ENCODE peak calls at places on chromosomes 7 and 10, in seven cellular contexts. One of them, this sample, is unnamed.

GRCh38 chr7:148987751-148988512 is 40.4 kb downstream of the PDIA4 start:
- DNase-seq in AG10803: no peak
- DNase-seq in endothelial cell: no peak
- DNase-seq in HFF-Myc: no peak
- DNase-seq in CD4-positive, alpha-beta T cell: no peak
- DNase-seq in mesothelial cell of epicardium: no peak
- DNase-seq in tibial artery: peak
- DNase-seq in this sample: peak

GRCh38 chr7:83842894-83843293 is 194.0 kb upstream of the SEMA3E start:
- DNase-seq in AG10803: no peak
- DNase-seq in endothelial cell: no peak
- DNase-seq in HFF-Myc: no peak
- DNase-seq in CD4-positive, alpha-beta T cell: no peak
- DNase-seq in mesothelial cell of epicardium: no peak
- DNase-seq in tibial artery: no peak
- DNase-seq in this sample: no peak

GRCh38 chr10:12348870-12349627 is at the start of gene CAMK1D:
- DNase-seq in AG10803: peak
- DNase-seq in endothelial cell: peak
- DNase-seq in HFF-Myc: no peak
- DNase-seq in CD4-positive, alpha-beta T cell: peak
- DNase-seq in mesothelial cell of epicardium: peak
- DNase-seq in tibial artery: peak
- DNase-seq in this sample: peak

GRCh38 chr7:64113981-64114380 is 68.7 kb downstream of the ZNF727 start:
- DNase-seq in AG10803: no peak
- DNase-seq in endothelial cell: no peak
- DNase-seq in HFF-Myc: no peak
- DNase-seq in CD4-positive, alpha-beta T cell: no peak
- DNase-seq in mesothelial cell of epicardium: no peak
- DNase-seq in tibial artery: no peak
- DNase-seq in this sample: no peak

GRCh38 chr10:129870926-129871660 is 93.0 kb downstream of the EBF3 start:
- DNase-seq in AG10803: peak
- DNase-seq in endothelial cell: no peak
- DNase-seq in HFF-Myc: no peak
- DNase-seq in CD4-positive, alpha-beta T cell: no peak
- DNase-seq in mesothelial cell of epicardium: no peak
- DNase-seq in tibial artery: no peak
- DNase-seq in this sample: no peak

GRCh38 chr10:36366843-36367242 is 724.7 kb upstream of the FZD8 start:
- DNase-seq in AG10803: no peak
- DNase-seq in endothelial cell: no peak
- DNase-seq in HFF-Myc: no peak
- DNase-seq in CD4-positive, alpha-beta T cell: no peak
- DNase-seq in mesothelial cell of epicardium: no peak
- DNase-seq in tibial artery: no peak
- DNase-seq in this sample: no peak

GRCh38 chr7:99618726-99619125 is 2.0 kb downstream of the ZSCAN25 start:
- DNase-seq in AG10803: peak
- DNase-seq in endothelial cell: no peak
- DNase-seq in HFF-Myc: peak
- DNase-seq in CD4-positive, alpha-beta T cell: no peak
- DNase-seq in mesothelial cell of epicardium: no peak
- DNase-seq in tibial artery: peak
- DNase-seq in this sample: no peak

GRCh38 chr7:101124376-101125056 is 2.4 kb upstream of the SERPINE1 start:
- DNase-seq in AG10803: peak
- DNase-seq in endothelial cell: peak
- DNase-seq in HFF-Myc: peak
- DNase-seq in CD4-positive, alpha-beta T cell: no peak
- DNase-seq in mesothelial cell of epicardium: no peak
- DNase-seq in tibial artery: no peak
- DNase-seq in this sample: no peak

GRCh38 chr10:117462424-117462792 is 80.1 kb upstream of the EMX2 start:
- DNase-seq in AG10803: peak
- DNase-seq in endothelial cell: peak
- DNase-seq in HFF-Myc: no peak
- DNase-seq in CD4-positive, alpha-beta T cell: no peak
- DNase-seq in mesothelial cell of epicardium: no peak
- DNase-seq in tibial artery: no peak
- DNase-seq in this sample: no peak

GRCh38 chr7:55305130-55305529 is 60.0 kb upstream of the LANCL2 start:
- DNase-seq in AG10803: no peak
- DNase-seq in endothelial cell: no peak
- DNase-seq in HFF-Myc: no peak
- DNase-seq in CD4-positive, alpha-beta T cell: no peak
- DNase-seq in mesothelial cell of epicardium: no peak
- DNase-seq in tibial artery: no peak
- DNase-seq in this sample: no peak

GRCh38 chr10:126203746-126204145 is 184.5 kb downstream of the ADAM12 start:
- DNase-seq in AG10803: peak
- DNase-seq in endothelial cell: no peak
- DNase-seq in HFF-Myc: no peak
- DNase-seq in CD4-positive, alpha-beta T cell: no peak
- DNase-seq in mesothelial cell of epicardium: no peak
- DNase-seq in tibial artery: no peak
- DNase-seq in this sample: no peak

GRCh38 chr7:44587843-44588711 is 6.0 kb upstream of the TMED4 start:
- DNase-seq in AG10803: peak
- DNase-seq in endothelial cell: peak
- DNase-seq in HFF-Myc: peak
- DNase-seq in CD4-positive, alpha-beta T cell: peak
- DNase-seq in mesothelial cell of epicardium: no peak
- DNase-seq in tibial artery: no peak
- DNase-seq in this sample: peak

GRCh38 chr7:73308665-73309214 is at the start of gene NSUN5:
- DNase-seq in AG10803: peak
- DNase-seq in endothelial cell: peak
- DNase-seq in HFF-Myc: peak
- DNase-seq in CD4-positive, alpha-beta T cell: peak
- DNase-seq in mesothelial cell of epicardium: peak
- DNase-seq in tibial artery: peak
- DNase-seq in this sample: peak

GRCh38 chr7:100680589-100681271 is 7.2 kb downstream of the GNB2 start:
- DNase-seq in AG10803: no peak
- DNase-seq in endothelial cell: no peak
- DNase-seq in HFF-Myc: no peak
- DNase-seq in CD4-positive, alpha-beta T cell: no peak
- DNase-seq in mesothelial cell of epicardium: no peak
- DNase-seq in tibial artery: peak
- DNase-seq in this sample: no peak

GRCh38 chr10:101843032-101843991 is at the start of gene KCNIP2:
- DNase-seq in AG10803: no peak
- DNase-seq in endothelial cell: peak
- DNase-seq in HFF-Myc: no peak
- DNase-seq in CD4-positive, alpha-beta T cell: peak
- DNase-seq in mesothelial cell of epicardium: peak
- DNase-seq in tibial artery: no peak
- DNase-seq in this sample: no peak
- TF ChIP-seq CTCF in AG10803: peak
- TF ChIP-seq CTCF in endothelial cell: peak
- TF ChIP-seq CTCF in HFF-Myc: peak
- TF ChIP-seq CTCF in CD4-positive, alpha-beta T cell: peak
- TF ChIP-seq CTCF in mesothelial cell of epicardium: peak
- TF ChIP-seq CTCF in tibial artery: peak
- TF ChIP-seq CTCF in this sample: peak

GRCh38 chr7:76330245-76330644 is 27.8 kb downstream of the HSPB1 start:
- DNase-seq in AG10803: no peak
- DNase-seq in endothelial cell: no peak
- DNase-seq in HFF-Myc: no peak
- DNase-seq in CD4-positive, alpha-beta T cell: no peak
- DNase-seq in mesothelial cell of epicardium: no peak
- DNase-seq in tibial artery: no peak
- DNase-seq in this sample: no peak

GRCh38 chr7:76328390-76328789 is 25.9 kb downstream of the HSPB1 start:
- DNase-seq in AG10803: no peak
- DNase-seq in endothelial cell: no peak
- DNase-seq in HFF-Myc: no peak
- DNase-seq in CD4-positive, alpha-beta T cell: no peak
- DNase-seq in mesothelial cell of epicardium: no peak
- DNase-seq in tibial artery: no peak
- DNase-seq in this sample: no peak

GRCh38 chr7:76332073-76332472 is 26.7 kb downstream of the YWHAG start:
- DNase-seq in AG10803: no peak
- DNase-seq in endothelial cell: no peak
- DNase-seq in HFF-Myc: no peak
- DNase-seq in CD4-positive, alpha-beta T cell: no peak
- DNase-seq in mesothelial cell of epicardium: no peak
- DNase-seq in tibial artery: peak
- DNase-seq in this sample: no peak

GRCh38 chr7:76329479-76329878 is 27.0 kb downstream of the HSPB1 start:
- DNase-seq in AG10803: no peak
- DNase-seq in endothelial cell: no peak
- DNase-seq in HFF-Myc: no peak
- DNase-seq in CD4-positive, alpha-beta T cell: no peak
- DNase-seq in mesothelial cell of epicardium: no peak
- DNase-seq in tibial artery: no peak
- DNase-seq in this sample: no peak

DNA sequence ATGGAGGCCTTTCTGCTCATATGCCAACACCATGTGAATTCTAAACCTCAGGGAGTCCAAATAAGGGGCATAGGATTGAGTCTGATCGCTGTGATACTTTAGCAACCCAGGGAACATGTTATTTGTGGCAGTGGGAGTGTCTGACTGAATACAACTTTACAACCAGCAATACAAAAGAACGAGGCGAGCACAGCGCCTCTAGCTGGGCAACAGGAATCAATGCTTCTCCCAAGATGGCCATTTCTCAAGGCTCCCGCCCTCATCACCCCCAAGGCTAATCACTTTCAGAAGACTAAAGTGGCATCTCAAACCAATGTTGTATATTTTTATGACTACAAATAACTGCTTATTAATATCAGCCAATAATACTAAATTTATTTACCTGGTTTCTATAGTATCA is 28.1 kb downstream of the YWHAG start:
- DNase-seq in AG10803: no peak
- DNase-seq in endothelial cell: no peak
- DNase-seq in HFF-Myc: no peak
- DNase-seq in CD4-positive, alpha-beta T cell: no peak
- DNase-seq in mesothelial cell of epicardium: no peak
- DNase-seq in tibial artery: peak
- DNase-seq in this sample: no peak
- TF ChIP-seq CTCF in AG10803: no peak
- TF ChIP-seq CTCF in endothelial cell: no peak
- TF ChIP-seq CTCF in HFF-Myc: peak
- TF ChIP-seq CTCF in CD4-positive, alpha-beta T cell: no peak
- TF ChIP-seq CTCF in mesothelial cell of epicardium: no peak
- TF ChIP-seq CTCF in tibial artery: no peak
- TF ChIP-seq CTCF in this sample: no peak

DNA sequence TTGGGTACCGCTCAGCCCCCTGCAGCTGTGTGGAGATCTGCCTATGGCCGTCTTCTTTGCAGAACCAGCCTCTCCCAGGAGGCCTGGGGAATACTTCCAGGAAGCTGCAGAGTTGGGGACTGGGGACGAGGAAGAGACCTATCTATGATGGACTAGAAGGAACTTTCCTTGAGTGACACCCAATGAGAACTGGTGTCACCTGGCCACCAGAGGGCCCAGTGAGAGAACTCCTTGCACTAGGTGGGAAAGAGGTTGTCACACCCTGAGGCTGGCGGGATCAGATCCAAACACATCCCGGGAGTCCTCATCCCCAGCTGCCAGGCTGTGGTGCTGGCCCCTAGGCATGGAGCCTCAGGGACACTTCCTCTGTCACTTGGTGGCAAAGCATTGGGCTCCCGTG is 4.9 kb upstream of the GRID2IP start:
- DNase-seq in AG10803: no peak
- DNase-seq in endothelial cell: no peak
- DNase-seq in HFF-Myc: no peak
- DNase-seq in CD4-positive, alpha-beta T cell: no peak
- DNase-seq in mesothelial cell of epicardium: no peak
- DNase-seq in tibial artery: no peak
- DNase-seq in this sample: peak
- TF ChIP-seq CTCF in AG10803: no peak
- TF ChIP-seq CTCF in endothelial cell: peak
- TF ChIP-seq CTCF in HFF-Myc: no peak
- TF ChIP-seq CTCF in CD4-positive, alpha-beta T cell: no peak
- TF ChIP-seq CTCF in mesothelial cell of epicardium: no peak
- TF ChIP-seq CTCF in tibial artery: no peak
- TF ChIP-seq CTCF in this sample: no peak

GRCh38 chr10:43093423-43094090 is 16.7 kb downstream of the RET start:
- DNase-seq in AG10803: no peak
- DNase-seq in endothelial cell: no peak
- DNase-seq in HFF-Myc: no peak
- DNase-seq in CD4-positive, alpha-beta T cell: no peak
- DNase-seq in mesothelial cell of epicardium: no peak
- DNase-seq in tibial artery: no peak
- DNase-seq in this sample: no peak
- TF ChIP-seq CTCF in AG10803: no peak
- TF ChIP-seq CTCF in endothelial cell: no peak
- TF ChIP-seq CTCF in HFF-Myc: peak
- TF ChIP-seq CTCF in CD4-positive, alpha-beta T cell: no peak
- TF ChIP-seq CTCF in mesothelial cell of epicardium: no peak
- TF ChIP-seq CTCF in tibial artery: no peak
- TF ChIP-seq CTCF in this sample: no peak

DNA sequence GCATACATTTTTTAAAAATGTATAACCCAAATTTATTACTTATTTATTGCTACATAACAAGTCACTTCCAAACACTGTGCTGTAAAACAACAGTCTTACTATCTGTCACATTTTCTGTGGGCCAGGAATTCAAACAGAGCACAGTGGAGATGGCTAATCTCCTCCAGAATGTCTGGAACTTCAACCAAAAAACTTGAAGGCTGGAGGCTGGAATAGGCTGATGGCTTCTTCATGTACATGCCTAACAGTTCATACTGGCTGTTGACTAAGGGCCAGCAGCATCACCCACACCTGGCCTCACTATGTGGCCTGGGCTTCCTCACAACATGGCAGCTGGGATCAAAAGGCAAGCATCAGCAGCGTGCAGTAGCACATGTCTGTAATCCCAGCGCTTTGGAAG is 92.4 kb upstream of the KMT2E start:
- DNase-seq in AG10803: peak
- DNase-seq in endothelial cell: no peak
- DNase-seq in HFF-Myc: no peak
- DNase-seq in CD4-positive, alpha-beta T cell: no peak
- DNase-seq in mesothelial cell of epicardium: no peak
- DNase-seq in tibial artery: no peak
- DNase-seq in this sample: no peak
- TF ChIP-seq CTCF in AG10803: no peak
- TF ChIP-seq CTCF in endothelial cell: no peak
- TF ChIP-seq CTCF in HFF-Myc: no peak
- TF ChIP-seq CTCF in CD4-positive, alpha-beta T cell: no peak
- TF ChIP-seq CTCF in mesothelial cell of epicardium: no peak
- TF ChIP-seq CTCF in tibial artery: no peak
- TF ChIP-seq CTCF in this sample: no peak

DNA sequence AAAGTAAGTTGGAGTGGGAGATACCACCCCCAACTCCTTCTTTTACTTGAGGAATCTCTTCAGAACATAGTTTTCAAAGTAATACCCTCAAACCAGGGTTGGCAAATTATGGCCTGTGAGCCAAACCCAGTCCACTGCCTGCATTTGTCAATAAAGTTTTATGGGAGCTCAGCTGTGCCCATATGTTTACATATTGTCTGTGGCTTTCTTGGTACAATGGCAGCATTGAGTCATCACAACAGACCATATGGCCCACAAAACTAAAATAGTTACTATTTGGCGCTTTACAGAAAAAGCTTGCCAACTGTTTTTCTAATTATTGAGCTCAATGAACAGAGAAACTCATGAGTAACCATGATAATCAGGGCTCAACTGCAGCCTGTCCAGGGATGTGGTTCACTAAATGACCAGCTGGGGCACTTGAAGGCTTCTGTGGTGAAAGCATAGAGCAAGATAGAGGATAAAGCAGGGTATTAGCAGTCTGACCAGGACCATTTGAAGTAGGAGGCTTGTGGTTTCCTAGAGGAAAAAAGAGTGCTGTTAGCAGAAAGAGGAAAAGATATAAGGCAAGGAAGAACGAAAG is 196.0 kb upstream of the GRB10 start:
- DNase-seq in AG10803: peak
- DNase-seq in endothelial cell: no peak
- DNase-seq in HFF-Myc: no peak
- DNase-seq in CD4-positive, alpha-beta T cell: no peak
- DNase-seq in mesothelial cell of epicardium: no peak
- DNase-seq in tibial artery: no peak
- DNase-seq in this sample: no peak
- TF ChIP-seq CTCF in AG10803: peak
- TF ChIP-seq CTCF in endothelial cell: no peak
- TF ChIP-seq CTCF in HFF-Myc: no peak
- TF ChIP-seq CTCF in CD4-positive, alpha-beta T cell: no peak
- TF ChIP-seq CTCF in mesothelial cell of epicardium: no peak
- TF ChIP-seq CTCF in tibial artery: no peak
- TF ChIP-seq CTCF in this sample: no peak

This sample was measured in stomach.